ENCODE peak calls at places on chromosome 6, in eight cellular contexts. One of them, this sample, is unnamed.

GRCh38 chr6:111200823-111201134 is 113.5 kb downstream of the SLC16A10 start:
- DNase-seq in NCI-H2081: no peak
- DNase-seq in naive B cell: no peak
- DNase-seq in activated T-cell treated with anti-CD3 and anti-CD28 coated beads for 24 hours: no peak
- DNase-seq in activated gamma-delta T cell treated with anti-CD3 and anti-CD28 coated beads, Interleukin-2, amount 50 U/mL, for 16 hours: no peak
- DNase-seq in HFFc6: no peak
- DNase-seq in SHP77: no peak
- DNase-seq in Calu3: no peak
- DNase-seq in this sample: no peak

GRCh38 chr6:121651420-121651819 is 216.0 kb downstream of the GJA1 start:
- DNase-seq in NCI-H2081: no peak
- DNase-seq in naive B cell: no peak
- DNase-seq in activated T-cell treated with anti-CD3 and anti-CD28 coated beads for 24 hours: no peak
- DNase-seq in activated gamma-delta T cell treated with anti-CD3 and anti-CD28 coated beads, Interleukin-2, amount 50 U/mL, for 16 hours: no peak
- DNase-seq in HFFc6: no peak
- DNase-seq in SHP77: no peak
- DNase-seq in Calu3: no peak
- DNase-seq in this sample: no peak

GRCh38 chr6:15517600-15517999 is 145.2 kb downstream of the DTNBP1 start:
- DNase-seq in NCI-H2081: no peak
- DNase-seq in naive B cell: no peak
- DNase-seq in activated T-cell treated with anti-CD3 and anti-CD28 coated beads for 24 hours: no peak
- DNase-seq in activated gamma-delta T cell treated with anti-CD3 and anti-CD28 coated beads, Interleukin-2, amount 50 U/mL, for 16 hours: no peak
- DNase-seq in HFFc6: no peak
- DNase-seq in SHP77: no peak
- DNase-seq in Calu3: no peak
- DNase-seq in this sample: no peak

GRCh38 chr6:151502499-151502898 is 8.7 kb downstream of the CCDC170 start:
- DNase-seq in NCI-H2081: no peak
- DNase-seq in naive B cell: no peak
- DNase-seq in activated T-cell treated with anti-CD3 and anti-CD28 coated beads for 24 hours: no peak
- DNase-seq in activated gamma-delta T cell treated with anti-CD3 and anti-CD28 coated beads, Interleukin-2, amount 50 U/mL, for 16 hours: no peak
- DNase-seq in HFFc6: no peak
- DNase-seq in SHP77: no peak
- DNase-seq in Calu3: no peak
- DNase-seq in this sample: no peak

GRCh38 chr6:56555438-56555872 is 87.2 kb downstream of the DST start:
- DNase-seq in NCI-H2081: peak
- DNase-seq in naive B cell: no peak
- DNase-seq in activated T-cell treated with anti-CD3 and anti-CD28 coated beads for 24 hours: no peak
- DNase-seq in activated gamma-delta T cell treated with anti-CD3 and anti-CD28 coated beads, Interleukin-2, amount 50 U/mL, for 16 hours: no peak
- DNase-seq in HFFc6: no peak
- DNase-seq in SHP77: peak
- DNase-seq in Calu3: no peak
- DNase-seq in this sample: peak

GRCh38 chr6:137707590-137708360 is 159.3 kb upstream of the TNFAIP3 start:
- DNase-seq in NCI-H2081: peak
- DNase-seq in naive B cell: peak
- DNase-seq in activated T-cell treated with anti-CD3 and anti-CD28 coated beads for 24 hours: peak
- DNase-seq in activated gamma-delta T cell treated with anti-CD3 and anti-CD28 coated beads, Interleukin-2, amount 50 U/mL, for 16 hours: peak
- DNase-seq in HFFc6: peak
- DNase-seq in SHP77: peak
- DNase-seq in Calu3: peak
- DNase-seq in this sample: peak

GRCh38 chr6:6412221-6412620 is 91.8 kb upstream of the F13A1 start:
- DNase-seq in NCI-H2081: no peak
- DNase-seq in naive B cell: no peak
- DNase-seq in activated T-cell treated with anti-CD3 and anti-CD28 coated beads for 24 hours: no peak
- DNase-seq in activated gamma-delta T cell treated with anti-CD3 and anti-CD28 coated beads, Interleukin-2, amount 50 U/mL, for 16 hours: no peak
- DNase-seq in HFFc6: no peak
- DNase-seq in SHP77: no peak
- DNase-seq in Calu3: no peak
- DNase-seq in this sample: no peak

GRCh38 chr6:118896339-118897136 is 2.6 kb downstream of the ASF1A start:
- DNase-seq in NCI-H2081: no peak
- DNase-seq in naive B cell: no peak
- DNase-seq in activated T-cell treated with anti-CD3 and anti-CD28 coated beads for 24 hours: no peak
- DNase-seq in activated gamma-delta T cell treated with anti-CD3 and anti-CD28 coated beads, Interleukin-2, amount 50 U/mL, for 16 hours: no peak
- DNase-seq in HFFc6: peak
- DNase-seq in SHP77: peak
- DNase-seq in Calu3: no peak
- DNase-seq in this sample: peak

GRCh38 chr6:134984821-134985220 is 34.9 kb upstream of the ALDH8A1 start:
- DNase-seq in NCI-H2081: no peak
- DNase-seq in naive B cell: no peak
- DNase-seq in activated T-cell treated with anti-CD3 and anti-CD28 coated beads for 24 hours: no peak
- DNase-seq in activated gamma-delta T cell treated with anti-CD3 and anti-CD28 coated beads, Interleukin-2, amount 50 U/mL, for 16 hours: no peak
- DNase-seq in HFFc6: no peak
- DNase-seq in SHP77: no peak
- DNase-seq in Calu3: no peak
- DNase-seq in this sample: no peak

GRCh38 chr6:31057426-31058003 is 47.2 kb downstream of the MUC22 start:
- DNase-seq in NCI-H2081: no peak
- DNase-seq in naive B cell: no peak
- DNase-seq in activated T-cell treated with anti-CD3 and anti-CD28 coated beads for 24 hours: no peak
- DNase-seq in activated gamma-delta T cell treated with anti-CD3 and anti-CD28 coated beads, Interleukin-2, amount 50 U/mL, for 16 hours: no peak
- DNase-seq in HFFc6: peak
- DNase-seq in SHP77: no peak
- DNase-seq in Calu3: no peak
- DNase-seq in this sample: no peak

GRCh38 chr6:63805808-63806572 is 170.4 kb downstream of the PHF3 start:
- DNase-seq in NCI-H2081: no peak
- DNase-seq in naive B cell: no peak
- DNase-seq in activated T-cell treated with anti-CD3 and anti-CD28 coated beads for 24 hours: no peak
- DNase-seq in activated gamma-delta T cell treated with anti-CD3 and anti-CD28 coated beads, Interleukin-2, amount 50 U/mL, for 16 hours: no peak
- DNase-seq in HFFc6: peak
- DNase-seq in SHP77: no peak
- DNase-seq in Calu3: peak
- DNase-seq in this sample: peak

GRCh38 chr6:166904101-166904746 is 52.1 kb downstream of the RNASET2 start:
- DNase-seq in NCI-H2081: no peak
- DNase-seq in naive B cell: no peak
- DNase-seq in activated T-cell treated with anti-CD3 and anti-CD28 coated beads for 24 hours: no peak
- DNase-seq in activated gamma-delta T cell treated with anti-CD3 and anti-CD28 coated beads, Interleukin-2, amount 50 U/mL, for 16 hours: no peak
- DNase-seq in HFFc6: no peak
- DNase-seq in SHP77: no peak
- DNase-seq in Calu3: no peak
- DNase-seq in this sample: no peak

GRCh38 chr6:96789871-96790270 is 47.4 kb downstream of the GPR63 start:
- DNase-seq in NCI-H2081: no peak
- DNase-seq in naive B cell: no peak
- DNase-seq in activated T-cell treated with anti-CD3 and anti-CD28 coated beads for 24 hours: no peak
- DNase-seq in activated gamma-delta T cell treated with anti-CD3 and anti-CD28 coated beads, Interleukin-2, amount 50 U/mL, for 16 hours: no peak
- DNase-seq in HFFc6: no peak
- DNase-seq in SHP77: no peak
- DNase-seq in Calu3: no peak
- DNase-seq in this sample: no peak

GRCh38 chr6:7138921-7139358 is 31.2 kb downstream of the RREB1 start:
- DNase-seq in NCI-H2081: peak
- DNase-seq in naive B cell: peak
- DNase-seq in activated T-cell treated with anti-CD3 and anti-CD28 coated beads for 24 hours: no peak
- DNase-seq in activated gamma-delta T cell treated with anti-CD3 and anti-CD28 coated beads, Interleukin-2, amount 50 U/mL, for 16 hours: no peak
- DNase-seq in HFFc6: no peak
- DNase-seq in SHP77: peak
- DNase-seq in Calu3: peak
- DNase-seq in this sample: peak

This sample was measured in hepatocyte.